ENCODE peak calls at places on chromosomes 4 and X, in four cellular contexts. E is suprapubic skin, A is IMR-90, L is cardiac fibroblast. P is an unnamed sample.

GRCh38 chr4:188008377-188008776 is 12.8 kb downstream of the ZFP42 start:
- DNase-seq in E (no peak), A (peak; percentile 95), L (peak; percentile 83), P (no peak)

GRCh38 chr4:87066403-87067119 is 131.8 kb downstream of the AFF1 start:
- DNase-seq in E (no peak), A (no peak), L (no peak), P (no peak)

GRCh38 chrX:20265221-20265725 is 1.4 kb downstream of the RPS6KA3 start:
- DNase-seq in E (peak; percentile 76), A (peak; percentile 89), L (peak; percentile 83), P (peak; percentile 78)

GRCh38 chr4:2341261-2341841 is 77.1 kb downstream of the ZFYVE28 start:
- DNase-seq in E (peak; percentile 76), A (no peak), L (no peak), P (no peak)

GRCh38 chr4:112898357-112899141 is 150.9 kb upstream of the ANK2 start:
- DNase-seq in E (no peak), A (no peak), L (no peak), P (no peak)

GRCh38 chrX:110045988-110046387 is 43.1 kb downstream of the TMEM164 start:
- DNase-seq in E (no peak), A (no peak), L (peak; percentile 24), P (no peak)

GRCh38 chr4:7328913-7329638 is 105.7 kb downstream of the PSAPL1 start:
- DNase-seq in E (no peak), A (peak; percentile 57), L (peak; percentile 58), P (peak; percentile 26)

GRCh38 chr4:154642361-154642760 is 29.9 kb upstream of the FGG start:
- DNase-seq in E (no peak), A (no peak), L (no peak), P (no peak)

GRCh38 chr4:98682719-98683118 is 24.3 kb upstream of the TSPAN5 start:
- DNase-seq in E (no peak), A (peak; percentile 61), L (peak; percentile 56), P (peak; percentile 71)

GRCh38 chr4:38673109-38673978 is 9.3 kb downstream of the KLF3 start:
- DNase-seq in E (peak; percentile 86), A (no peak), L (peak; percentile 58), P (peak; percentile 81)

GRCh38 chr4:142631836-142632235 is 214.3 kb downstream of the INPP4B start:
- DNase-seq in E (no peak), A (no peak), L (no peak), P (no peak)

GRCh38 chr4:8866828-8867623 is 4.6 kb downstream of the HMX1 start:
- DNase-seq in E (no peak), A (no peak), L (no peak), P (no peak)

GRCh38 chr4:91128519-91128918 is 1001.3 kb downstream of the CCSER1 start:
- DNase-seq in E (no peak), A (no peak), L (no peak), P (no peak)

GRCh38 chr4:173793937-173794510 is 264.0 kb upstream of the HAND2 start:
- DNase-seq in E (no peak), A (peak; percentile 78), L (peak; percentile 14), P (peak; percentile 22)

GRCh38 chr4:81084029-81084428 is 53.5 kb downstream of the BMP3 start:
- DNase-seq in E (no peak), A (peak; percentile 72), L (peak; percentile 48), P (peak; percentile 73)

GRCh38 chrX:49129427-49129826 is 5.9 kb upstream of the GPKOW start:
- DNase-seq in E (no peak), A (no peak), L (no peak), P (no peak)

GRCh38 chr4:76950052-76950845 is 697 bp downstream of the SEPTIN11 start:
- DNase-seq in E (peak; percentile 87), A (no peak), L (peak; percentile 59), P (peak; percentile 49)

GRCh38 chrX:111511477-111511876 is at the start of gene SERTM2:
- DNase-seq in E (no peak), A (peak; percentile 4), L (peak; percentile 29), P (peak; percentile 11)

GRCh38 chr4:48692897-48693296 is 87.2 kb downstream of the FRYL start:
- DNase-seq in E (no peak), A (no peak), L (no peak), P (peak; percentile 22)

GRCh38 chr4:98739718-98740117 is 81.3 kb upstream of the TSPAN5 start:
- DNase-seq in E (no peak), A (no peak), L (no peak), P (no peak)

GRCh38 chrX:18146954-18147353 is 73.7 kb downstream of the BEND2 start:
- DNase-seq in E (no peak), A (peak; percentile 13), L (peak; percentile 1), P (peak; percentile 14)

GRCh38 chrX:152907084-152907651 is 9.3 kb downstream of the ZNF185 start:
- DNase-seq in E (no peak), A (peak; percentile 94), L (peak; percentile 71), P (no peak)

GRCh38 chrX:152915541-152916241 is 17.8 kb downstream of the ZNF185 start:
- DNase-seq in E (no peak), A (peak; percentile 79), L (peak; percentile 38), P (peak; percentile 41)

GRCh38 chr4:137663376-137664054 is 131.2 kb upstream of the PCDH18 start:
- DNase-seq in E (no peak), A (no peak), L (peak; percentile 50), P (no peak)

GRCh38 chr4:125547842-125548241 is 233.1 kb downstream of the FAT4 start:
- DNase-seq in E (no peak), A (peak; percentile 59), L (peak; percentile 25), P (peak; percentile 23)

GRCh38 chr4:123986268-123986798 is 589.7 kb downstream of the SPRY1 start:
- DNase-seq in E (no peak), A (peak; percentile 92), L (peak; percentile 97), P (peak; percentile 91)

GRCh38 chrX:121832446-121832845 is 785.0 kb downstream of the GLUD2 start:
- DNase-seq in E (no peak), A (no peak), L (peak; percentile 17), P (peak; percentile 5)

GRCh38 chr4:158496030-158496741 is 25.5 kb upstream of the RXFP1 start:
- DNase-seq in E (no peak), A (no peak), L (peak; percentile 12), P (peak; percentile 2)

GRCh38 chr4:2489841-2490552 is 21.1 kb downstream of the RNF4 start:
- DNase-seq in E (no peak), A (no peak), L (peak; percentile 17), P (peak; percentile 65)

GRCh38 chr4:110088670-110089069 is 109.7 kb downstream of the ELOVL6 start:
- DNase-seq in E (no peak), A (peak; percentile 76), L (peak; percentile 20), P (peak; percentile 59)

GRCh38 chrX:73214366-73215094 is at the start of gene NAP1L2:
- DNase-seq in E (no peak), A (no peak), L (peak; percentile 1), P (peak; percentile 9)

GRCh38 chr4:25790024-25790423 is 72.8 kb downstream of the SEL1L3 start:
- DNase-seq in E (no peak), A (no peak), L (no peak), P (no peak)

GRCh38 chr4:99483636-99484035 is 27.2 kb upstream of the C4orf17 start:
- DNase-seq in E (no peak), A (peak; percentile 26), L (peak; percentile 14), P (peak; percentile 58)

GRCh38 chrX:1162119-1162916 is 50.1 kb downstream of the CRLF2 start:
- DNase-seq in E (no peak), A (no peak), L (no peak), P (no peak)

GRCh38 chrX:153688071-153688470 is 345 bp downstream of the SLC6A8 start:
- DNase-seq in E (no peak), A (no peak), L (no peak), P (no peak)

GRCh38 chrX:10399152-10399741 is 221.1 kb downstream of the MID1 start:
- DNase-seq in E (no peak), A (peak; percentile 6), L (no peak), P (no peak)

GRCh38 chrX:10404435-10404834 is 215.9 kb downstream of the MID1 start:
- DNase-seq in E (no peak), A (peak; percentile 83), L (peak; percentile 12), P (peak; percentile 40)

GRCh38 chrX:10398271-10398670 is 222.1 kb downstream of the MID1 start:
- DNase-seq in E (no peak), A (no peak), L (no peak), P (no peak)

GRCh38 chrX:10397349-10397748 is 223.0 kb downstream of the MID1 start:
- DNase-seq in E (no peak), A (no peak), L (no peak), P (no peak)

DNA sequence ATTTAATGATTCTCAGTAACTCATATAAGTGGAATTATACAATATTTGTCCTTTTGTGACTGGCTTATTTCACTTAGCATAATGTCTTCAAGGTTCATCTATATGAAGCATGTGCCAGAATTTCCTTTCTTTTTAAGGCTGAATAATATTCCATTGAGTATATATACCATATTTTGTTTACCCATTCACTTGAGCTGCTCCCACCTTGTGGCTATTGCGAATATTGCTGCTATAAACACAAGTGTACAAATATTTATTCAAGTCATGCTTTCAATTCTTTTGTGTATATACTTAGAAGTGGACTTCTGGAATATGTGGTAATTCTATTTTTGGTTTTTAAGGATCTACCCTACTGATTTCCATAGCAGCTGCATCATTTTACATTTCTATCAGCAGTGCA is 219.1 kb downstream of the MID1 start:
- DNase-seq in E (no peak), A (peak; percentile 20), L (no peak), P (no peak)
- TF ChIP-seq CTCF in E (no peak), A (no peak), L (peak; percentile 8), P (no peak)

GRCh38 chr4:106478152-106478551 is 109.6 kb upstream of the GIMD1 start:
- DNase-seq in E (no peak), A (no peak), L (no peak), P (no peak)

GRCh38 chr4:106471151-106471550 is 102.6 kb upstream of the GIMD1 start:
- DNase-seq in E (no peak), A (no peak), L (no peak), P (no peak)

DNA sequence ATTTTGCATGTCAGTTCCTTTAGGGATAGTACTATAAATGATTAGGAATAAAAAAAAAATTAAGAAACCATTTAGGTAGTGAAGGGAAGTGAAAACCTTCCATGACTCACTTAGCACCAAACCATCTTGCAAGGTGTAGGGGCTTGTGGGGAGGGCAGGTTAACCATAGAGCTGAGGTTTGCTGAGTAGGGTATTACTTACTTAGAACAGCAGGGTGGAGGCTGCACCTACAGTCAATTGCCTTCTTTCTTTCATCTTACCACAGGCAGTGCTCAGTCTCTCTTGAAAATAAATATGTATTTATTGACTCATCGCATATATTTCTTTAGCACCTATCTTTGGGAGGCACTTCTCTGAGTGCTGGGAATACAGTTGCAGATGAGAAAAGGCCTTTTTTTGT is 104.9 kb upstream of the GIMD1 start:
- DNase-seq in E (no peak), A (no peak), L (no peak), P (no peak)
- H3K4me3 ChIP-seq in E (no peak overlapping the region), A (no peak overlapping the region), L (no peak overlapping the region), P (no peak overlapping the region)

GRCh38 chr4:126790633-126791032 is 842.1 kb upstream of the INTU start:
- DNase-seq in E (no peak), A (peak; percentile 66), L (no peak), P (peak; percentile 64)
- TF ChIP-seq CTCF in E (no peak), A (peak; percentile 31), L (no peak), P (peak; percentile 38)

GRCh38 chrX:2408856-2409255 is 91.9 kb downstream of the DHRSX start:
- DNase-seq in E (peak; percentile 6), A (no peak), L (no peak), P (no peak)

GRCh38 chrX:2409796-2410195 is 91.0 kb downstream of the DHRSX start:
- DNase-seq in E (peak; percentile 41), A (no peak), L (no peak), P (no peak)

GRCh38 chrX:2410279-2411020 is 90.3 kb downstream of the DHRSX start:
- DNase-seq in E (no peak), A (no peak), L (no peak), P (no peak)

GRCh38 chrX:2404816-2405215 is 96.0 kb downstream of the DHRSX start:
- DNase-seq in E (no peak), A (no peak), L (no peak), P (no peak)

GRCh38 chrX:2406891-2407518 is 93.8 kb downstream of the DHRSX start:
- DNase-seq in E (no peak), A (no peak), L (no peak), P (no peak)
- H3K4me3 ChIP-seq in E (no peak overlapping the region), A (no peak overlapping the region), L (no peak overlapping the region), P (no peak overlapping the region)